ENCODE peak calls at places on chromosomes 7 and 10, in seven cellular contexts. A is body of pancreas; S is CD4-positive, alpha-beta T cell; Y is cardiac muscle cell; M is K562; D is dorsolateral prefrontal cortex; X is spleen. G is an unnamed sample.

GRCh38 chr10:125128397-125129075 is 31.8 kb downstream of the CTBP2 start:
- DNase-seq in A (no peak), S (no peak), Y (no peak), M (no peak), D (no peak), X (peak; percentile 30), G (no peak)

GRCh38 chr7:74083928-74084721 is 521 bp downstream of the LIMK1 start:
- DNase-seq in A (no peak), S (no peak), Y (peak; percentile 44), M (peak; percentile 93), D (no peak), X (no peak), G (no peak)

GRCh38 chr7:150734293-150734692 is 2.9 kb upstream of the GIMAP5 start:
- DNase-seq in A (no peak), S (no peak), Y (no peak), M (no peak), D (no peak), X (no peak), G (no peak)

GRCh38 chr7:116211913-116212596 is 1.7 kb downstream of the TES start:
- DNase-seq in A (no peak), S (no peak), Y (peak; percentile 57), M (no peak), D (no peak), X (no peak), G (no peak)

GRCh38 chr7:112211348-112211907 is 4.9 kb downstream of the ZNF277 start:
- DNase-seq in A (no peak), S (no peak), Y (peak; percentile 66), M (no peak), D (no peak), X (no peak), G (no peak)

GRCh38 chr7:156962145-156962544 is 12.6 kb downstream of the NOM1 start:
- DNase-seq in A (no peak), S (no peak), Y (no peak), M (no peak), D (no peak), X (no peak), G (no peak)

GRCh38 chr7:76425156-76425555 is 406 bp downstream of the ZP3 start:
- DNase-seq in A (no peak), S (no peak), Y (no peak), M (no peak), D (no peak), X (no peak), G (no peak)

GRCh38 chr10:60666221-60666620 is 112.1 kb upstream of the CDK1 start:
- DNase-seq in A (no peak), S (no peak), Y (peak; percentile 87), M (no peak), D (no peak), X (no peak), G (no peak)

GRCh38 chr7:136133491-136133990 is 156.4 kb upstream of the MTPN start:
- DNase-seq in A (no peak), S (no peak), Y (no peak), M (no peak), D (no peak), X (no peak), G (no peak)

GRCh38 chr10:22317121-22317370 is 858 bp downstream of the COMMD3 start:
- DNase-seq in A (no peak), S (no peak), Y (no peak), M (no peak), D (no peak), X (no peak), G (no peak)

GRCh38 chr10:70493660-70494234 is 15.2 kb downstream of the PALD1 start:
- DNase-seq in A (no peak), S (no peak), Y (no peak), M (no peak), D (no peak), X (peak; percentile 88), G (no peak)

GRCh38 chr7:17524746-17525145 is 226.3 kb downstream of the AHR start:
- DNase-seq in A (no peak), S (no peak), Y (peak; percentile 40), M (no peak), D (no peak), X (no peak), G (no peak)

GRCh38 chr7:28722684-28723083 is 235.4 kb downstream of the TRIL start:
- DNase-seq in A (no peak), S (no peak), Y (no peak), M (no peak), D (no peak), X (no peak), G (no peak)

GRCh38 chr7:118085000-118085399 is 99.0 kb upstream of the LSM8 start:
- DNase-seq in A (no peak), S (no peak), Y (no peak), M (no peak), D (no peak), X (no peak), G (no peak)
- H3K27ac ChIP-seq in A (no peak overlapping the region), S (no peak overlapping the region), Y (no peak overlapping the region), M (no peak overlapping the region), D (no peak overlapping the region), X (no peak overlapping the region), G (no peak overlapping the region)

GRCh38 chr7:8388257-8388625 is 45.2 kb upstream of the NXPH1 start:
- DNase-seq in A (no peak), S (no peak), Y (no peak), M (no peak), D (no peak), X (no peak), G (no peak)
- H3K27ac ChIP-seq in A (no peak overlapping the region), S (no peak overlapping the region), Y (no peak overlapping the region), M (peak overlapping the region; percentile 62), D (peak overlapping the region; percentile 96), X (no peak overlapping the region), G (peak overlapping the region; percentile 97)

DNA sequence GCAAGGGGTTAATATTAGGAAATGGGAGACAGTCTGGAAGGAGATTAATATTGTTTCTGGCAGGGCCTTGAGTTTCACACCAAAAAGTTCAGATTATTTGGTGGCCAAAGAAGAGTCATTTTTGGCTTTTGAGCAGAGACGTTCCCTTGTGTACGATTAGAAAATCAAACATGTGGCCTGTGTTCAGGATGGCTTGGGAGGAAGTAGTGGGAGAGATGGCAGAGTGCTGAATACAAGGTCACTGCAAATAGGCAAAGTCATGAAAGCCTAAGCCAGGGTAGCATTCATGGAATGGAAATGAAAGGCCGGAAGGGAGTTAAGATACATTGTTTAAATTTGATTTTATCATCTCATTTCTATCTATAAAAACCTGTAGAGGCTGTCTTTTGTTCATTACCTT is 9.5 kb upstream of the GGCT start:
- DNase-seq in A (no peak), S (no peak), Y (no peak), M (no peak), D (no peak), X (no peak), G (no peak)
- H3K27ac ChIP-seq in A (no peak overlapping the region), S (no peak overlapping the region), Y (no peak overlapping the region), M (no peak overlapping the region), D (no peak overlapping the region), X (peak overlapping the region; percentile 12), G (no peak overlapping the region)

GRCh38 chr10:77564781-77565589 is 72.6 kb downstream of the KCNMA1 start:
- DNase-seq in A (no peak), S (no peak), Y (peak; percentile 8), M (no peak), D (no peak), X (no peak), G (no peak)

GRCh38 chr10:77565590-77566023 is 72.0 kb downstream of the KCNMA1 start:
- DNase-seq in A (no peak), S (no peak), Y (no peak), M (no peak), D (no peak), X (no peak), G (no peak)

GRCh38 chr10:77563638-77564270 is 73.9 kb downstream of the KCNMA1 start:
- DNase-seq in A (peak; percentile 56), S (no peak), Y (no peak), M (no peak), D (no peak), X (no peak), G (no peak)

GRCh38 chr10:77566228-77566627 is 71.4 kb downstream of the KCNMA1 start:
- DNase-seq in A (no peak), S (no peak), Y (no peak), M (no peak), D (no peak), X (no peak), G (no peak)

DNA sequence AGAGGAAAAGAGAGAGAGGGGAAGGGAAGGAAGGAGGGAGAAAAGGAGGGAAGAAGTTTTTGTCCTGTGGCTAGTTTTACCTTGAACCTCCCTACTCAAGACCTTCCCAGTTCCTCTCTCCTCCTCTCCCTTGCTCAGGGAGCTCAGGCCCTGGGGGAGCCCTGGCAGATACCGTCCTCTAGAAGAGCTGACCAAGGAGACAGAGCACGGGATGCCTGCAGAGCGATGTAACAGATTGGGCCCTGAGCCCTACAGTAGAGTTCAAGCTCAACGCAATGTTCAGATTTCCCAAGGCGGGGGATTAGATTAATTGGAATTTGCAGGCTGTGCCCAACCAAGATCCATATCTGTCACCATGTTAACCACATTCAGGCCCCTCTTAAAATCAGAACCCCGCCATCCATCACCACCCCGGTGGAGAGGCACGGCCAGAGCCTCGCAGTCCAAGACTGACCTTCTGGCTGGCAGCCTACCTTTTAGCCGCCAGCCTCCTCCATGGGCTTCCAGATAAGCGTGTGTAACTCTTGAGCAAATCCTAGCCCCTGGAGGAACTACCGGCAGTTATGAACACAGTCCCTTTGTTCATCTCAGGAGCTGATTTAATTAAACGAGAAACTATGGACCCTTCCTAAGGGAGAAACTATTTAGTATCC is 70.6 kb downstream of the KCNMA1 start:
- DNase-seq in A (no peak), S (no peak), Y (peak; percentile 33), M (no peak), D (no peak), X (no peak), G (no peak)
- H3K27ac ChIP-seq in A (no peak overlapping the region), S (no peak overlapping the region), Y (no peak overlapping the region), M (no peak overlapping the region), D (no peak overlapping the region), X (no peak overlapping the region), G (no peak overlapping the region)

GRCh38 chr7:94298943-94299342 is 95.8 kb upstream of the COL1A2 start:
- DNase-seq in A (no peak), S (no peak), Y (peak; percentile 68), M (no peak), D (no peak), X (no peak), G (no peak)
- H3K27ac ChIP-seq in A (no peak overlapping the region), S (no peak overlapping the region), Y (no peak overlapping the region), M (no peak overlapping the region), D (no peak overlapping the region), X (no peak overlapping the region), G (no peak overlapping the region)

DNA sequence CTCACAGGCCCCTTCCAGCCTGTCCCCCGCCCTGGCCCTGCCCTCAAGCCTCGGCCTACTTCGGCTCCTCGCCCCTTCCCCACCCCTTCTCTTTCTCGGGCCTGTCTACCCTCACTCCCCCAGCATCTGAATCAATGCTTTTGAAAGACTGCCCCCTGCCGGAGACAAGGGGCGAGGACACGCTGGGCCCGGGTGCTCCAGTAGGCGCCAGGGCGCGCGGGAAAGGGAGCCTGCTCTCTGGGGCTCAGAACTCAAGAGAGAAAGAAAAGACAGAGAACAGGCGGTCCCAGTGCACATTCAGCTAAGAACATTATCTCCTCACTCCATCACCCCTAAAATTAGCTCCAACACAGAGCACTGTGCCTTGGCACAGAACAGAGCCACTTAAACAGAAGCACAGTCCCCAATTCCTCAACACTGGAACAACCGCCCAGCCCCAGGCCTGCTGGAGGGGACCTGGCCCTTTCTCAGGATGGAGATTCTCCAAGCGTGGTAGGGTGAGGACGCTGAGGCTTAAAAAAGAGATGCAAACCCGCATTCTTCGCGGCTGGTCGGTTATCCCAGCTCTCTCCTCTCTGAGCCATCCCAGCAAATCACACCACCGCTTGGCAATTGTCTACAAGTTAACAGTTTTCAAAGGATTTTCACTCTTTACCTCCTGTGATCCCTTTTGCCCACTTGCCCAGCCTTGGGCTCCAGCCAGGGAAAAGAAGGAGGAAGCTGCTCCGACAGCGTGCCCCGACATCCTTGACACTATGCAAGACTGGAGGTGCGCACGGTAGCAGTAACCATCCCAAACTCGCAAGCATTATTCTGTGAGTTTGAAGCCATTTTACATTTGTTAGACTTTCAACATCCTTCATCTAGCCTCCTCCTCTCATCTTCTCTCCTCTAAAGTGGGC is 2.1 kb downstream of the GIGYF1 start:
- DNase-seq in A (peak; percentile 79), S (peak; percentile 78), Y (peak; percentile 78), M (peak; percentile 82), D (peak; percentile 79), X (peak; percentile 94), G (peak; percentile 62)
- H3K27ac ChIP-seq in A (peak overlapping the region; percentile 30), S (no peak overlapping the region), Y (no peak overlapping the region), M (peak overlapping the region; percentile 56), D (peak overlapping the region; percentile 83), X (peak overlapping the region; percentile 32), G (no peak overlapping the region)

G was measured in substantia nigra.